ENCODE peak calls at places on chromosome 11, in nine cellular contexts. D is NCI-H1092 treated with DMSO at 0.1 percent for 48 hours; B is iris pigment epithelial cell; V is ovary; A is activated T-helper 1 cell treated with anti-CD3 and anti-CD28 coated beads, Interleukin-12 subunit alpha, Interleukin-12 subunit beta, Interleukin-2, Interleukin-4 antibody, amounts not matched to agents 30 ng/mL and 10 ng/mL and 1 ng/mL, durations not matched to agents 14 hours and 24 hours and 36 hours; Y is NCI-H460; Q is astrocyte of the spinal cord; U is NCI-H748 treated with DMSO at 0.1 percent for 48 hours; F is M059J. G is an unnamed sample.

GRCh38 chr11:119376197-119376847 is 5.2 kb downstream of the USP2 start:
- DNase-seq in V (no peak), U (peak), Y (no peak), Q (no peak), B (no peak), F (no peak), D (no peak), A (no peak), G (peak)

GRCh38 chr11:118610220-118610772 is 2.9 kb downstream of the PHLDB1 start:
- DNase-seq in A (no peak), D (no peak), Q (no peak), U (no peak), B (no peak), Y (no peak), F (no peak), V (no peak), G (no peak)

GRCh38 chr11:70779433-70780245 is 381.3 kb downstream of the CTTN start:
- DNase-seq in A (no peak), Q (no peak), B (no peak), F (no peak), D (no peak), V (no peak), U (no peak), Y (no peak), G (no peak)

GRCh38 chr11:911031-911889 is 650 bp upstream of the CHID1 start:
- DNase-seq in Q (peak), A (peak), U (no peak), F (peak), V (peak), Y (no peak), B (peak), D (peak), G (no peak)

GRCh38 chr11:75194147-75194546 is 43.2 kb downstream of the SLCO2B1 start:
- DNase-seq in B (no peak), D (no peak), U (no peak), V (no peak), Y (no peak), F (no peak), A (no peak), Q (no peak), G (no peak)

GRCh38 chr11:91261513-91261912 is 963.1 kb upstream of the FAT3 start:
- DNase-seq in D (no peak), V (no peak), Q (no peak), F (no peak), Y (no peak), A (no peak), B (no peak), U (no peak), G (no peak)

GRCh38 chr11:93477684-93478234 is 65.4 kb downstream of the SMCO4 start:
- DNase-seq in F (no peak), V (no peak), U (no peak), D (no peak), Y (no peak), A (no peak), B (peak), Q (peak), G (no peak)

GRCh38 chr11:107927559-107927958 is 689 bp upstream of the RAB39A start:
- DNase-seq in Y (no peak), V (no peak), A (no peak), F (no peak), B (no peak), Q (no peak), U (no peak), D (no peak), G (no peak)

GRCh38 chr11:39220069-39220468 is 2239.4 kb downstream of the LRRC4C start:
- DNase-seq in A (no peak), Y (no peak), B (no peak), D (no peak), Q (no peak), F (no peak), V (no peak), U (no peak), G (no peak)

GRCh38 chr11:27055065-27055682 is 14.6 kb downstream of the BBOX1 start:
- DNase-seq in A (no peak), U (no peak), V (no peak), F (peak), Y (no peak), B (peak), D (no peak), Q (peak), G (no peak)

GRCh38 chr11:134527382-134528243 is 115.6 kb upstream of the B3GAT1 start:
- DNase-seq in U (no peak), B (no peak), Q (no peak), F (no peak), A (no peak), V (no peak), D (no peak), Y (no peak), G (no peak)

GRCh38 chr11:84420261-84420660 is 1134.1 kb upstream of the CCDC90B start:
- DNase-seq in Y (no peak), U (no peak), B (peak), F (no peak), Q (no peak), V (no peak), D (no peak), A (no peak), G (no peak)

GRCh38 chr11:63944987-63945386 is 6.2 kb downstream of the NAA40 start:
- DNase-seq in D (no peak), V (no peak), U (no peak), Y (no peak), A (no peak), B (no peak), F (no peak), Q (no peak), G (no peak)

GRCh38 chr11:832529-833113 is at the start of gene CD151:
- DNase-seq in B (peak), U (peak), D (peak), Q (peak), F (peak), A (no peak), V (no peak), Y (no peak), G (no peak)

GRCh38 chr11:74380746-74381439 is 17.3 kb downstream of the PGM2L1 start:
- DNase-seq in Q (peak), F (peak), D (peak), B (peak), Y (no peak), U (peak), A (no peak), V (no peak), G (no peak)

GRCh38 chr11:75214411-75214821 is 26.2 kb upstream of the TPBGL start:
- DNase-seq in D (peak), F (peak), Y (peak), Q (peak), A (peak), U (no peak), V (peak), B (peak), G (peak)

GRCh38 chr11:34976496-34976895 is 60.1 kb downstream of the PDHX start:
- DNase-seq in B (no peak), U (no peak), D (no peak), A (no peak), F (peak), Q (no peak), Y (no peak), V (no peak), G (no peak)

GRCh38 chr11:47156333-47156732 is 20.3 kb downstream of the ARFGAP2 start:
- DNase-seq in D (no peak), F (no peak), Y (no peak), A (no peak), Q (peak), U (no peak), B (no peak), V (no peak), G (no peak)

GRCh38 chr11:19525714-19526113 is 186.9 kb upstream of the NAV2 start:
- DNase-seq in B (no peak), V (no peak), Q (no peak), D (no peak), U (no peak), F (no peak), Y (no peak), A (no peak), G (no peak)

GRCh38 chr11:17156283-17156682 is 51.5 kb downstream of the PIK3C2A start:
- DNase-seq in Q (no peak), U (no peak), B (no peak), A (no peak), V (no peak), D (no peak), F (no peak), Y (no peak), G (no peak)

GRCh38 chr11:125289419-125290088 is 125.0 kb downstream of the PKNOX2 start:
- DNase-seq in Y (no peak), A (no peak), B (no peak), U (no peak), F (no peak), Q (no peak), D (peak), V (no peak), G (no peak)

GRCh38 chr11:70073188-70073817 is 4.8 kb upstream of the ANO1 start:
- DNase-seq in F (peak), Q (peak), V (no peak), B (peak), D (no peak), U (no peak), A (no peak), Y (peak), G (no peak)

GRCh38 chr11:75762885-75763284 is 5.7 kb upstream of the DGAT2 start:
- DNase-seq in F (no peak), D (no peak), V (no peak), B (peak), Y (no peak), A (no peak), Q (no peak), U (no peak), G (no peak)

GRCh38 chr11:128502736-128503135 is 84.6 kb downstream of the ETS1 start:
- DNase-seq in B (peak), F (peak), U (no peak), D (no peak), A (no peak), Q (peak), Y (no peak), V (no peak), G (no peak)

GRCh38 chr11:75280227-75280671 is 39.7 kb downstream of the TPBGL start:
- DNase-seq in A (peak), Y (peak), V (peak), B (peak), F (peak), Q (peak), D (peak), U (peak), G (peak)

GRCh38 chr11:123122852-123123251 is 60.9 kb upstream of the HSPA8 start:
- DNase-seq in F (no peak), D (no peak), A (no peak), U (no peak), V (no peak), Y (no peak), B (peak), Q (peak), G (no peak)

GRCh38 chr11:65084598-65085375 is 765 bp downstream of the ZFPL1 start:
- DNase-seq in F (no peak), V (no peak), B (no peak), Q (no peak), D (no peak), Y (no peak), U (no peak), A (no peak), G (no peak)

GRCh38 chr11:77512092-77512491 is 38.2 kb upstream of the PAK1 start:
- DNase-seq in B (no peak), Q (no peak), U (no peak), Y (no peak), D (no peak), V (no peak), F (no peak), A (no peak), G (no peak)

GRCh38 chr11:69696749-69697488 is 6.9 kb downstream of the FGF19 start:
- DNase-seq in Y (no peak), A (no peak), U (peak), D (peak), B (no peak), F (no peak), V (no peak), Q (no peak), G (no peak)

GRCh38 chr11:119723243-119723951 is 5.6 kb downstream of the NECTIN1 start:
- DNase-seq in Q (no peak), Y (no peak), U (no peak), V (no peak), A (no peak), F (no peak), B (no peak), D (no peak), G (no peak)

GRCh38 chr11:70517203-70517602 is 118.9 kb downstream of the CTTN start:
- DNase-seq in V (no peak), B (no peak), A (no peak), U (no peak), F (no peak), Y (no peak), Q (no peak), D (no peak), G (no peak)